ENCODE peak calls at places on chromosomes 2 and 18, in seven cellular contexts. I, K, M, H, L, G and Q are unnamed samples.
A peak's percentile ranks its signal among the peaks of the same experiment; 100 is the strongest.

GRCh38 chr18:77065221-77065981 is 67.2 kb downstream of the MBP start:
- DNase-seq in H (peak; percentile 69), L (peak; percentile 97), G (peak; percentile 75), I (peak; percentile 91), K (peak; percentile 54), M (peak; percentile 38), Q (no peak)

GRCh38 chr2:199527071-199527470 is 69.3 kb upstream of the SATB2 start:
- DNase-seq in H (no peak), G (no peak), M (no peak), I (no peak), K (no peak), L (no peak), Q (no peak)

GRCh38 chr2:112831956-112832567 is 4.5 kb downstream of the IL1B start:
- DNase-seq in H (no peak), L (no peak), K (no peak), G (no peak), I (no peak), M (no peak), Q (no peak)

GRCh38 chr2:231717281-231718180 is 9.2 kb downstream of the PTMA start:
- DNase-seq in L (peak; percentile 25), M (no peak), K (peak; percentile 37), I (peak; percentile 57), H (no peak), G (no peak), Q (no peak)

GRCh38 chr2:237291138-237291792 is 122.7 kb downstream of the COL6A3 start:
- DNase-seq in M (peak; percentile 91), K (peak; percentile 93), I (peak; percentile 94), G (peak; percentile 93), L (peak; percentile 100), H (peak; percentile 96), Q (peak; percentile 96)

GRCh38 chr2:3025984-3026383 is 351.6 kb downstream of the EIPR1 start:
- DNase-seq in I (no peak), L (no peak), K (no peak), G (no peak), H (no peak), M (no peak), Q (no peak)

GRCh38 chr2:233919938-233920337 is 2.8 kb downstream of the TRPM8 start:
- DNase-seq in K (no peak), I (peak; percentile 82), G (no peak), M (no peak), L (peak; percentile 30), H (no peak), Q (no peak)

GRCh38 chr2:85435986-85436835 is 17.7 kb downstream of the SH2D6 start:
- DNase-seq in M (no peak), H (no peak), I (no peak), G (no peak), K (no peak), L (no peak), Q (no peak)

GRCh38 chr2:238720232-238720672 is 127.6 kb upstream of the TWIST2 start:
- DNase-seq in H (peak; percentile 65), K (peak; percentile 67), G (no peak), I (peak; percentile 99), M (peak; percentile 54), L (peak; percentile 53), Q (peak; percentile 74)

GRCh38 chr18:79575891-79576685 is 103.5 kb upstream of the CTDP1 start:
- DNase-seq in H (no peak), I (peak; percentile 57), L (peak; percentile 62), K (no peak), M (peak; percentile 53), G (peak; percentile 16), Q (peak; percentile 58)

GRCh38 chr2:96119981-96120720 is 3.8 kb upstream of the ADRA2B start:
- DNase-seq in K (no peak), I (no peak), G (no peak), M (no peak), L (no peak), H (no peak), Q (no peak)

GRCh38 chr2:113105047-113105446 is 22.4 kb upstream of the IL1RN start:
- DNase-seq in L (peak; percentile 55), I (peak; percentile 84), G (no peak), K (no peak), M (no peak), H (no peak), Q (no peak)

GRCh38 chr2:195898505-195898904 is 170.1 kb downstream of the DNAH7 start:
- DNase-seq in H (peak; percentile 52), M (peak; percentile 68), I (peak; percentile 81), L (peak; percentile 97), K (no peak), G (peak; percentile 98), Q (no peak)

GRCh38 chr2:160332318-160332717 is 132.2 kb upstream of the ITGB6 start:
- DNase-seq in I (peak; percentile 50), L (peak; percentile 72), M (no peak), K (no peak), G (no peak), H (peak; percentile 30), Q (no peak)

GRCh38 chr2:159922563-159922962 is 124.6 kb upstream of the CD302 start:
- DNase-seq in G (no peak), M (no peak), I (peak; percentile 31), L (no peak), H (no peak), K (no peak), Q (no peak)

GRCh38 chr2:97950329-97951154 is 45.2 kb downstream of the TMEM131 start:
- DNase-seq in M (no peak), L (peak; percentile 85), K (peak; percentile 35), H (no peak), G (peak; percentile 49), I (peak; percentile 84), Q (no peak)

GRCh38 chr18:47730795-47731194 is 199.7 kb downstream of the SMAD2 start:
- DNase-seq in K (no peak), H (no peak), G (no peak), M (no peak), I (no peak), L (no peak), Q (no peak)

GRCh38 chr2:117936871-117937428 is 76.9 kb downstream of the CCDC93 start:
- DNase-seq in I (no peak), M (no peak), L (peak; percentile 18), G (no peak), K (no peak), H (no peak), Q (no peak)

GRCh38 chr18:77297919-77298571 is 48.4 kb downstream of the GALR1 start:
- DNase-seq in H (no peak), L (no peak), K (no peak), I (no peak), M (no peak), G (no peak), Q (no peak)

GRCh38 chr2:205175831-205176230 is 506.5 kb upstream of the NRP2 start:
- DNase-seq in H (no peak), K (no peak), G (no peak), L (no peak), I (no peak), M (no peak), Q (no peak)

GRCh38 chr2:70861774-70862644 is 26.4 kb upstream of the CD207 start:
- DNase-seq in H (peak; percentile 75), L (peak; percentile 82), I (peak; percentile 51), G (peak; percentile 13), K (peak; percentile 86), M (peak; percentile 76), Q (peak; percentile 21)

GRCh38 chr2:47528874-47529273 is 125.9 kb downstream of the MSH2 start:
- DNase-seq in I (no peak), K (no peak), L (no peak), G (no peak), H (no peak), M (no peak), Q (no peak)

GRCh38 chr2:157468931-157469708 is 25.2 kb upstream of the CYTIP start:
- DNase-seq in G (peak; percentile 21), L (peak; percentile 38), I (peak; percentile 89), H (no peak), K (no peak), M (no peak), Q (no peak)

GRCh38 chr2:64989982-64990614 is 899 bp downstream of the SLC1A4 start:
- DNase-seq in M (no peak), I (no peak), L (no peak), H (peak; percentile 23), K (no peak), G (no peak), Q (peak; percentile 66)

GRCh38 chr2:64987963-64988419 is 1.2 kb upstream of the SLC1A4 start:
- DNase-seq in H (no peak), M (no peak), I (peak; percentile 72), L (peak; percentile 88), K (no peak), G (peak; percentile 57), Q (no peak)

GRCh38 chr2:64987001-64987962 is 1.9 kb upstream of the SLC1A4 start:
- DNase-seq in G (no peak), I (peak; percentile 72), H (no peak), L (peak; percentile 29), K (no peak), M (no peak), Q (no peak)

GRCh38 chr2:64989126-64989981 is at the start of gene SLC1A4:
- DNase-seq in H (peak; percentile 91), L (peak; percentile 94), G (no peak), M (peak; percentile 94), K (peak; percentile 77), I (peak; percentile 47), Q (peak; percentile 79)

DNA sequence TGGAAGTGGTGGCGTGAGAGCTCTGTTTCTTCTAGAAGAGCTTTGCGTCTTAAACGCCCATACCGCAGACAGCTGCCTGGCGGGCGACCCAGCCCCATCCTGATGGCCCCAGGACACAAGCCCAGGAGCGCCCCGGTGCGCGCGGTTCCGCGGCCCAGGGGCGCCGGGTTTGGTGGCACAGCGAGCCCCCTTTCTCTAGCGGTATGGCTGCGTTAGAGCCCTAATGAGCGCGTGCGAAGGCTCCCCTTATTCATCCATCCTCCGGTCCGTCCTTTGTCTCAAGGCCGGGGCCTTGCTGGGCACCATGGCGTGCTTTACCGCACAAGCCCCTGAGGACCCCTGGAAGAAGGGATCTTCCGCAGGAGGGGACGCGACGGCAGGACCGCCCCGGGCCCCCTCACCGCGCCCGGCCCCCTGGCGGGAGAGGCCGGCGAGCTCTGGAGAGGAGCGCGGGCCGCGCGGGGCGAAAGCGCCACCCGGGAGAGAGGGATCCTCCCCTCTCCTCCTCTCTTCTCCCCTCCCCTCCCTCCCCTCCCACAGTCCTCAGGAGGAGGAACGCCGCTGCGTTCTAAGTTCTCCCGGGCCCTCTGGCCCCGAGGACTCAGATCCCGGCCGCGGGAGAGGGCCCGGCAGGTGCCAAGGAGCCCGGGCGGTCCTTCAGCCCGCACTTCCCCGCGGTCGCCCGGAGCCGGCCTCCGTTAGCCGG is 626 bp upstream of the SLC1A4 start:
- DNase-seq in M (peak; percentile 50), I (peak; percentile 53), H (peak; percentile 69), K (peak; percentile 47), L (peak; percentile 90), G (no peak), Q (no peak)
- TF ChIP-seq CTCF in M (no peak), I (peak; percentile 40), H (peak; percentile 51), K (peak; percentile 55), L (peak; percentile 47), G (peak; percentile 37), Q (peak; percentile 54)

GRCh38 chr2:106963156-106963555 is 77.2 kb upstream of the ST6GAL2 start:
- DNase-seq in L (peak; percentile 52), H (no peak), M (no peak), K (no peak), G (no peak), I (no peak), Q (no peak)
- TF ChIP-seq CTCF in L (no peak), H (no peak), M (no peak), K (no peak), G (no peak), I (no peak), Q (no peak)

GRCh38 chr2:75647771-75648170 is 1.2 kb downstream of the MRPL19 start:
- DNase-seq in H (no peak), K (no peak), I (no peak), L (no peak), M (no peak), G (no peak), Q (no peak)
- TF ChIP-seq CTCF in H (no peak), K (no peak), I (no peak), L (no peak), M (no peak), G (peak; percentile 8), Q (no peak)

GRCh38 chr18:12779456-12779855 is 76.6 kb downstream of the PSMG2 start:
- DNase-seq in I (no peak), H (no peak), G (no peak), K (no peak), M (no peak), L (no peak), Q (no peak)
- TF ChIP-seq CTCF in I (no peak), H (no peak), G (no peak), K (no peak), M (no peak), L (no peak), Q (no peak)